ENCODE peak calls at places on chromosome 14, in seven cellular contexts. One of them, this sample, is unnamed.

GRCh38 chr14:60648169-60648933 is 926 bp downstream of the SIX1 start:
- DNase-seq in left lung: no peak
- DNase-seq in naive thymus-derived CD4-positive, alpha-beta T cell: no peak
- DNase-seq in tibial nerve: no peak
- DNase-seq in CD4-positive, alpha-beta T cell: no peak
- DNase-seq in CD4-positive, CD25-positive, alpha-beta regulatory T cell: no peak
- DNase-seq in uterus: no peak
- DNase-seq in this sample: no peak

GRCh38 chr14:22086149-22086548 is 412.5 kb upstream of the OR4E1 start:
- DNase-seq in tibial nerve: no peak
- DNase-seq in CD4-positive, CD25-positive, alpha-beta regulatory T cell: no peak
- DNase-seq in uterus: no peak
- DNase-seq in naive thymus-derived CD4-positive, alpha-beta T cell: no peak
- DNase-seq in CD4-positive, alpha-beta T cell: no peak
- DNase-seq in left lung: no peak
- DNase-seq in this sample: no peak

GRCh38 chr14:103097244-103097993 is 2.9 kb downstream of the EXOC3L4 start:
- DNase-seq in left lung: no peak
- DNase-seq in tibial nerve: no peak
- DNase-seq in uterus: no peak
- DNase-seq in CD4-positive, alpha-beta T cell: no peak
- DNase-seq in naive thymus-derived CD4-positive, alpha-beta T cell: no peak
- DNase-seq in CD4-positive, CD25-positive, alpha-beta regulatory T cell: no peak
- DNase-seq in this sample: no peak

GRCh38 chr14:102333795-102334415 is 14.4 kb downstream of the ZNF839 start:
- DNase-seq in left lung: no peak
- DNase-seq in CD4-positive, alpha-beta T cell: no peak
- DNase-seq in naive thymus-derived CD4-positive, alpha-beta T cell: no peak
- DNase-seq in tibial nerve: no peak
- DNase-seq in CD4-positive, CD25-positive, alpha-beta regulatory T cell: no peak
- DNase-seq in uterus: no peak
- DNase-seq in this sample: no peak

GRCh38 chr14:75184039-75184438 is 7.6 kb upstream of the TMED10 start:
- DNase-seq in left lung: no peak
- DNase-seq in naive thymus-derived CD4-positive, alpha-beta T cell: no peak
- DNase-seq in tibial nerve: no peak
- DNase-seq in uterus: no peak
- DNase-seq in CD4-positive, CD25-positive, alpha-beta regulatory T cell: no peak
- DNase-seq in CD4-positive, alpha-beta T cell: no peak
- DNase-seq in this sample: no peak

GRCh38 chr14:36028665-36029064 is 147.9 kb downstream of the PTCSC3 start:
- DNase-seq in CD4-positive, alpha-beta T cell: no peak
- DNase-seq in CD4-positive, CD25-positive, alpha-beta regulatory T cell: no peak
- DNase-seq in naive thymus-derived CD4-positive, alpha-beta T cell: no peak
- DNase-seq in uterus: no peak
- DNase-seq in tibial nerve: no peak
- DNase-seq in left lung: no peak
- DNase-seq in this sample: no peak

GRCh38 chr14:74019743-74020142 is 594 bp downstream of the BBOF1 start:
- DNase-seq in naive thymus-derived CD4-positive, alpha-beta T cell: no peak
- DNase-seq in left lung: no peak
- DNase-seq in tibial nerve: peak; percentile 6
- DNase-seq in uterus: no peak
- DNase-seq in CD4-positive, CD25-positive, alpha-beta regulatory T cell: no peak
- DNase-seq in CD4-positive, alpha-beta T cell: no peak
- DNase-seq in this sample: no peak

GRCh38 chr14:53273671-53274072 is 120.5 kb upstream of the DDHD1 start:
- DNase-seq in left lung: no peak
- DNase-seq in CD4-positive, CD25-positive, alpha-beta regulatory T cell: no peak
- DNase-seq in uterus: peak; percentile 49
- DNase-seq in tibial nerve: no peak
- DNase-seq in naive thymus-derived CD4-positive, alpha-beta T cell: no peak
- DNase-seq in CD4-positive, alpha-beta T cell: no peak
- DNase-seq in this sample: no peak

GRCh38 chr14:84225243-84225642 is 1304.7 kb upstream of the FLRT2 start:
- DNase-seq in tibial nerve: no peak
- DNase-seq in CD4-positive, CD25-positive, alpha-beta regulatory T cell: no peak
- DNase-seq in naive thymus-derived CD4-positive, alpha-beta T cell: no peak
- DNase-seq in CD4-positive, alpha-beta T cell: no peak
- DNase-seq in left lung: no peak
- DNase-seq in uterus: no peak
- DNase-seq in this sample: no peak

GRCh38 chr14:95222151-95222631 is 64.9 kb upstream of the DICER1 start:
- DNase-seq in tibial nerve: peak; percentile 66
- DNase-seq in CD4-positive, alpha-beta T cell: no peak
- DNase-seq in CD4-positive, CD25-positive, alpha-beta regulatory T cell: no peak
- DNase-seq in naive thymus-derived CD4-positive, alpha-beta T cell: no peak
- DNase-seq in left lung: no peak
- DNase-seq in uterus: peak; percentile 64
- DNase-seq in this sample: no peak

GRCh38 chr14:104545151-104545931 is 34.2 kb upstream of the C14orf180 start:
- DNase-seq in left lung: no peak
- DNase-seq in CD4-positive, CD25-positive, alpha-beta regulatory T cell: no peak
- DNase-seq in uterus: no peak
- DNase-seq in CD4-positive, alpha-beta T cell: no peak
- DNase-seq in tibial nerve: no peak
- DNase-seq in naive thymus-derived CD4-positive, alpha-beta T cell: no peak
- DNase-seq in this sample: no peak

GRCh38 chr14:54487771-54488170 is 1.0 kb downstream of the GMFB start:
- DNase-seq in naive thymus-derived CD4-positive, alpha-beta T cell: no peak
- DNase-seq in uterus: no peak
- DNase-seq in tibial nerve: no peak
- DNase-seq in CD4-positive, alpha-beta T cell: no peak
- DNase-seq in left lung: no peak
- DNase-seq in CD4-positive, CD25-positive, alpha-beta regulatory T cell: no peak
- DNase-seq in this sample: no peak

GRCh38 chr14:104735830-104736642 is 12.0 kb downstream of the ADSS1 start:
- DNase-seq in CD4-positive, CD25-positive, alpha-beta regulatory T cell: no peak
- DNase-seq in left lung: peak; percentile 82
- DNase-seq in tibial nerve: peak; percentile 80
- DNase-seq in uterus: peak; percentile 58
- DNase-seq in naive thymus-derived CD4-positive, alpha-beta T cell: no peak
- DNase-seq in CD4-positive, alpha-beta T cell: no peak
- DNase-seq in this sample: no peak

GRCh38 chr14:90675399-90675798 is 140.8 kb downstream of the TTC7B start:
- DNase-seq in left lung: no peak
- DNase-seq in CD4-positive, alpha-beta T cell: no peak
- DNase-seq in tibial nerve: no peak
- DNase-seq in uterus: no peak
- DNase-seq in CD4-positive, CD25-positive, alpha-beta regulatory T cell: no peak
- DNase-seq in naive thymus-derived CD4-positive, alpha-beta T cell: no peak
- DNase-seq in this sample: no peak

GRCh38 chr14:54291491-54292191 is 105.2 kb upstream of the CDKN3 start:
- DNase-seq in naive thymus-derived CD4-positive, alpha-beta T cell: no peak
- DNase-seq in uterus: no peak
- DNase-seq in tibial nerve: no peak
- DNase-seq in CD4-positive, alpha-beta T cell: no peak
- DNase-seq in left lung: no peak
- DNase-seq in CD4-positive, CD25-positive, alpha-beta regulatory T cell: no peak
- DNase-seq in this sample: no peak

GRCh38 chr14:68000516-68000915 is 180.9 kb downstream of the RAD51B start:
- DNase-seq in CD4-positive, CD25-positive, alpha-beta regulatory T cell: no peak
- DNase-seq in left lung: no peak
- DNase-seq in CD4-positive, alpha-beta T cell: no peak
- DNase-seq in uterus: no peak
- DNase-seq in naive thymus-derived CD4-positive, alpha-beta T cell: no peak
- DNase-seq in tibial nerve: no peak
- DNase-seq in this sample: no peak

GRCh38 chr14:22071001-22071400 is 397.4 kb upstream of the OR4E1 start:
- DNase-seq in naive thymus-derived CD4-positive, alpha-beta T cell: peak; percentile 73
- DNase-seq in CD4-positive, alpha-beta T cell: peak; percentile 56
- DNase-seq in left lung: no peak
- DNase-seq in tibial nerve: no peak
- DNase-seq in CD4-positive, CD25-positive, alpha-beta regulatory T cell: peak; percentile 63
- DNase-seq in uterus: no peak
- DNase-seq in this sample: no peak

GRCh38 chr14:46717211-46717610 is 65.6 kb upstream of the RPL10L start:
- DNase-seq in CD4-positive, alpha-beta T cell: no peak
- DNase-seq in naive thymus-derived CD4-positive, alpha-beta T cell: no peak
- DNase-seq in tibial nerve: no peak
- DNase-seq in uterus: no peak
- DNase-seq in left lung: no peak
- DNase-seq in CD4-positive, CD25-positive, alpha-beta regulatory T cell: no peak
- DNase-seq in this sample: no peak

GRCh38 chr14:91008759-91009409 is 51.6 kb downstream of the RPS6KA5 start:
- DNase-seq in left lung: no peak
- DNase-seq in CD4-positive, CD25-positive, alpha-beta regulatory T cell: no peak
- DNase-seq in tibial nerve: no peak
- DNase-seq in CD4-positive, alpha-beta T cell: no peak
- DNase-seq in naive thymus-derived CD4-positive, alpha-beta T cell: no peak
- DNase-seq in uterus: no peak
- DNase-seq in this sample: no peak

GRCh38 chr14:52007211-52007610 is 17.9 kb downstream of the RTRAF start:
- DNase-seq in left lung: no peak
- DNase-seq in tibial nerve: no peak
- DNase-seq in CD4-positive, alpha-beta T cell: no peak
- DNase-seq in uterus: no peak
- DNase-seq in CD4-positive, CD25-positive, alpha-beta regulatory T cell: no peak
- DNase-seq in naive thymus-derived CD4-positive, alpha-beta T cell: no peak
- DNase-seq in this sample: no peak

GRCh38 chr14:74547331-74547927 is 53.9 kb downstream of the ISCA2 start:
- DNase-seq in uterus: no peak
- DNase-seq in tibial nerve: no peak
- DNase-seq in left lung: no peak
- DNase-seq in naive thymus-derived CD4-positive, alpha-beta T cell: no peak
- DNase-seq in CD4-positive, alpha-beta T cell: no peak
- DNase-seq in CD4-positive, CD25-positive, alpha-beta regulatory T cell: no peak
- DNase-seq in this sample: no peak

GRCh38 chr14:88488897-88489296 is 65.9 kb downstream of the PTPN21 start:
- DNase-seq in uterus: no peak
- DNase-seq in CD4-positive, alpha-beta T cell: no peak
- DNase-seq in tibial nerve: no peak
- DNase-seq in left lung: no peak
- DNase-seq in naive thymus-derived CD4-positive, alpha-beta T cell: no peak
- DNase-seq in CD4-positive, CD25-positive, alpha-beta regulatory T cell: no peak
- DNase-seq in this sample: no peak

GRCh38 chr14:52073251-52073650 is 4.4 kb upstream of the NID2 start:
- DNase-seq in CD4-positive, alpha-beta T cell: no peak
- DNase-seq in naive thymus-derived CD4-positive, alpha-beta T cell: no peak
- DNase-seq in uterus: no peak
- DNase-seq in tibial nerve: no peak
- DNase-seq in left lung: no peak
- DNase-seq in CD4-positive, CD25-positive, alpha-beta regulatory T cell: no peak
- DNase-seq in this sample: no peak

GRCh38 chr14:68394719-68395117 is 398.1 kb downstream of the ZFP36L1 start:
- DNase-seq in tibial nerve: no peak
- DNase-seq in CD4-positive, alpha-beta T cell: no peak
- DNase-seq in uterus: peak; percentile 33
- DNase-seq in CD4-positive, CD25-positive, alpha-beta regulatory T cell: no peak
- DNase-seq in left lung: no peak
- DNase-seq in naive thymus-derived CD4-positive, alpha-beta T cell: no peak
- DNase-seq in this sample: no peak

GRCh38 chr14:61563880-61564622 is 131.3 kb upstream of the HIF1A start:
- DNase-seq in uterus: no peak
- DNase-seq in naive thymus-derived CD4-positive, alpha-beta T cell: no peak
- DNase-seq in CD4-positive, CD25-positive, alpha-beta regulatory T cell: no peak
- DNase-seq in tibial nerve: no peak
- DNase-seq in CD4-positive, alpha-beta T cell: no peak
- DNase-seq in left lung: no peak
- DNase-seq in this sample: no peak

GRCh38 chr14:68913516-68913915 is 65.6 kb downstream of the ACTN1 start:
- DNase-seq in CD4-positive, alpha-beta T cell: no peak
- DNase-seq in left lung: no peak
- DNase-seq in CD4-positive, CD25-positive, alpha-beta regulatory T cell: no peak
- DNase-seq in tibial nerve: no peak
- DNase-seq in uterus: no peak
- DNase-seq in naive thymus-derived CD4-positive, alpha-beta T cell: no peak
- DNase-seq in this sample: no peak

GRCh38 chr14:82390586-82390985 is 856.9 kb upstream of the SEL1L start:
- DNase-seq in left lung: no peak
- DNase-seq in naive thymus-derived CD4-positive, alpha-beta T cell: no peak
- DNase-seq in uterus: no peak
- DNase-seq in CD4-positive, alpha-beta T cell: no peak
- DNase-seq in CD4-positive, CD25-positive, alpha-beta regulatory T cell: no peak
- DNase-seq in tibial nerve: no peak
- DNase-seq in this sample: no peak

GRCh38 chr14:82388488-82388887 is 854.8 kb upstream of the SEL1L start:
- DNase-seq in CD4-positive, alpha-beta T cell: no peak
- DNase-seq in CD4-positive, CD25-positive, alpha-beta regulatory T cell: no peak
- DNase-seq in uterus: no peak
- DNase-seq in naive thymus-derived CD4-positive, alpha-beta T cell: no peak
- DNase-seq in left lung: no peak
- DNase-seq in tibial nerve: no peak
- DNase-seq in this sample: no peak

GRCh38 chr14:82387699-82388098 is 854.0 kb upstream of the SEL1L start:
- DNase-seq in left lung: no peak
- DNase-seq in CD4-positive, CD25-positive, alpha-beta regulatory T cell: no peak
- DNase-seq in naive thymus-derived CD4-positive, alpha-beta T cell: no peak
- DNase-seq in CD4-positive, alpha-beta T cell: no peak
- DNase-seq in uterus: no peak
- DNase-seq in tibial nerve: no peak
- DNase-seq in this sample: no peak

DNA sequence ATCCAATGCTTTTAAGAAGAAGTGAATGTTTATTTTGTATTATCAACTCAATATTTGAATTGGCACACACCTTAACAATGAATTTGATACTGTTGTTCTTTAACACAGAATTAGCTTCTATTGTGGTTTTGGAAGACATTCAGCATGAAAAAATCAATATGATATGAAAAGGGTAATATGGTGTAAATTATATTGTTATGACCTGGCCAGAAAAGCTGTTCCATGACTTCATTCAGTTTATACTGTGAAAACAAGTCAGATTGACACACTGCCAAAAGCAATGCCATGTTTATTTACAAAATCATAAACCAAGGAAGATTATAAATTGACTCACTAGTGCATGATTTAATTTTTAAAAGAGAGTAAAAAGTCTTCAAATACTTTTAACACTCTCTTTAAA is 851.4 kb upstream of the SEL1L start:
- DNase-seq in left lung: no peak
- DNase-seq in uterus: no peak
- DNase-seq in naive thymus-derived CD4-positive, alpha-beta T cell: no peak
- DNase-seq in CD4-positive, alpha-beta T cell: no peak
- DNase-seq in tibial nerve: no peak
- DNase-seq in CD4-positive, CD25-positive, alpha-beta regulatory T cell: no peak
- DNase-seq in this sample: no peak
- H3K9me3 ChIP-seq in left lung: no peaks in the 10 kb centered on the region
- H3K9me3 ChIP-seq in uterus: no peaks in the 10 kb centered on the region
- H3K9me3 ChIP-seq in naive thymus-derived CD4-positive, alpha-beta T cell: no peaks in the 10 kb centered on the region
- H3K9me3 ChIP-seq in CD4-positive, alpha-beta T cell: no peaks in the 10 kb centered on the region
- H3K9me3 ChIP-seq in tibial nerve: no peaks in the 10 kb centered on the region
- H3K9me3 ChIP-seq in CD4-positive, CD25-positive, alpha-beta regulatory T cell: no peaks in the 10 kb centered on the region
- H3K9me3 ChIP-seq in this sample: peaks cover 3% of the 10 kb centered on the region

GRCh38 chr14:20019257-20019865 is at the start of gene OR4K14:
- DNase-seq in tibial nerve: no peak
- DNase-seq in CD4-positive, CD25-positive, alpha-beta regulatory T cell: no peak
- DNase-seq in left lung: no peak
- DNase-seq in naive thymus-derived CD4-positive, alpha-beta T cell: no peak
- DNase-seq in CD4-positive, alpha-beta T cell: no peak
- DNase-seq in uterus: no peak
- DNase-seq in this sample: no peak
- H3K9me3 ChIP-seq in tibial nerve: no peaks in the 10 kb centered on the region
- H3K9me3 ChIP-seq in CD4-positive, CD25-positive, alpha-beta regulatory T cell: no peaks in the 10 kb centered on the region
- H3K9me3 ChIP-seq in left lung: no peaks in the 10 kb centered on the region
- H3K9me3 ChIP-seq in naive thymus-derived CD4-positive, alpha-beta T cell: no peaks in the 10 kb centered on the region
- H3K9me3 ChIP-seq in CD4-positive, alpha-beta T cell: peaks cover under 1% of the 10 kb centered on the region
- H3K9me3 ChIP-seq in uterus: no peaks in the 10 kb centered on the region
- H3K9me3 ChIP-seq in this sample: no peaks in the 10 kb centered on the region

GRCh38 chr14:100711493-100711892 is 15.2 kb upstream of the DLK1 start:
- DNase-seq in naive thymus-derived CD4-positive, alpha-beta T cell: no peak
- DNase-seq in CD4-positive, CD25-positive, alpha-beta regulatory T cell: no peak
- DNase-seq in tibial nerve: no peak
- DNase-seq in uterus: no peak
- DNase-seq in CD4-positive, alpha-beta T cell: no peak
- DNase-seq in left lung: no peak
- DNase-seq in this sample: no peak
- H3K9me3 ChIP-seq in naive thymus-derived CD4-positive, alpha-beta T cell: no peaks in the 10 kb centered on the region
- H3K9me3 ChIP-seq in CD4-positive, CD25-positive, alpha-beta regulatory T cell: no peaks in the 10 kb centered on the region
- H3K9me3 ChIP-seq in tibial nerve: no peaks in the 10 kb centered on the region
- H3K9me3 ChIP-seq in uterus: no peaks in the 10 kb centered on the region
- H3K9me3 ChIP-seq in CD4-positive, alpha-beta T cell: no peaks in the 10 kb centered on the region
- H3K9me3 ChIP-seq in left lung: no peaks in the 10 kb centered on the region
- H3K9me3 ChIP-seq in this sample: no peaks in the 10 kb centered on the region

GRCh38 chr14:105944632-105945610 is 418.5 kb downstream of the TMEM121 start:
- DNase-seq in uterus: peak; percentile 28
- DNase-seq in tibial nerve: peak; percentile 54
- DNase-seq in CD4-positive, CD25-positive, alpha-beta regulatory T cell: peak; percentile 64
- DNase-seq in naive thymus-derived CD4-positive, alpha-beta T cell: peak; percentile 38
- DNase-seq in left lung: peak; percentile 61
- DNase-seq in CD4-positive, alpha-beta T cell: peak; percentile 70
- DNase-seq in this sample: peak; percentile 55
- H3K9me3 ChIP-seq in uterus: no peaks in the 10 kb centered on the region
- H3K9me3 ChIP-seq in tibial nerve: no peaks in the 10 kb centered on the region
- H3K9me3 ChIP-seq in CD4-positive, CD25-positive, alpha-beta regulatory T cell: no peaks in the 10 kb centered on the region
- H3K9me3 ChIP-seq in naive thymus-derived CD4-positive, alpha-beta T cell: peaks cover 5% of the 10 kb centered on the region
- H3K9me3 ChIP-seq in left lung: peaks cover 4% of the 10 kb centered on the region
- H3K9me3 ChIP-seq in CD4-positive, alpha-beta T cell: peaks cover under 1% of the 10 kb centered on the region
- H3K9me3 ChIP-seq in this sample: no peaks in the 10 kb centered on the region